ENCODE peak calls at places on chromosomes 6 and 20, in five cellular contexts. C is neural progenitor cell, F is H1, H is GM23338, Z is HCT116. A is an unnamed sample. For H3K79me2, the result is how much of the 10 kb centered on the place peaks cover.

GRCh38 chr6:94751641-94752329 is 825.5 kb upstream of the MANEA start:
- DNase-seq in C (no peak), F (no peak), Z (no peak), H (no peak), A (peak)

GRCh38 chr6:62904687-62905086 is 306.6 kb upstream of the FKBP1C start:
- DNase-seq in Z (no peak), H (peak), F (no peak), C (peak), A (no peak)

GRCh38 chr6:20409427-20409971 is 7.8 kb downstream of the E2F3 start:
- DNase-seq in C (no peak), F (no peak), Z (no peak), H (no peak), A (peak)

GRCh38 chr6:18693923-18694322 is 306.8 kb downstream of the RNF144B start:
- DNase-seq in Z (no peak), C (no peak), H (no peak), F (no peak), A (no peak)

GRCh38 chr6:168507297-168507696 is 66.3 kb downstream of the SMOC2 start:
- DNase-seq in F (peak), Z (no peak), C (no peak), H (no peak), A (no peak)

GRCh38 chr6:113636357-113636824 is 220.8 kb upstream of the MARCKS start:
- DNase-seq in F (no peak), Z (no peak), H (no peak), C (no peak), A (peak)

GRCh38 chr6:13395272-13396237 is 67.2 kb upstream of the TBC1D7 start:
- DNase-seq in F (no peak), C (no peak), Z (no peak), H (no peak), A (peak)

GRCh38 chr6:56510984-56511531 is 131.6 kb downstream of the DST start:
- DNase-seq in H (no peak), C (no peak), F (no peak), Z (no peak), A (peak)

GRCh38 chr6:166563805-166564204 is 22.7 kb downstream of the RAMACL start:
- DNase-seq in Z (no peak), C (no peak), F (no peak), H (no peak), A (no peak)

GRCh38 chr6:158649289-158650143 is at the start of gene SYTL3:
- DNase-seq in Z (no peak), F (no peak), C (no peak), H (no peak), A (peak)

GRCh38 chr20:37564388-37565133 is 36.9 kb upstream of the BLCAP start:
- DNase-seq in Z (no peak), F (peak), H (peak), C (peak), A (no peak)

GRCh38 chr6:167798453-167798852 is 28.3 kb upstream of the AFDN start:
- DNase-seq in H (no peak), C (no peak), F (peak), Z (no peak), A (no peak)

GRCh38 chr6:56840467-56841371 is 114.2 kb upstream of the BEND6 start:
- DNase-seq in H (no peak), Z (no peak), C (no peak), F (no peak), A (peak)

GRCh38 chr6:131331146-131331545 is 195.9 kb downstream of the AKAP7 start:
- DNase-seq in Z (no peak), F (no peak), H (no peak), C (no peak), A (no peak)

GRCh38 chr20:23120936-23121765 is 35.0 kb upstream of the CD93 start:
- DNase-seq in Z (no peak), H (no peak), F (no peak), C (no peak), A (no peak)

GRCh38 chr6:160730911-160731310 is 28.9 kb downstream of the PLG start:
- DNase-seq in F (peak), H (peak), Z (no peak), C (peak), A (no peak)

GRCh38 chr6:135014353-135014832 is 40.2 kb downstream of the HBS1L start:
- DNase-seq in H (no peak), Z (no peak), F (no peak), C (no peak), A (no peak)

GRCh38 chr20:5100684-5101347 is 18.9 kb downstream of the PCNA start:
- DNase-seq in C (peak), Z (peak), H (peak), F (peak), A (peak)

GRCh38 chr6:51214442-51214841 is 395.8 kb downstream of the TFAP2B start:
- DNase-seq in Z (no peak), H (peak), F (no peak), C (peak), A (no peak)

DNA sequence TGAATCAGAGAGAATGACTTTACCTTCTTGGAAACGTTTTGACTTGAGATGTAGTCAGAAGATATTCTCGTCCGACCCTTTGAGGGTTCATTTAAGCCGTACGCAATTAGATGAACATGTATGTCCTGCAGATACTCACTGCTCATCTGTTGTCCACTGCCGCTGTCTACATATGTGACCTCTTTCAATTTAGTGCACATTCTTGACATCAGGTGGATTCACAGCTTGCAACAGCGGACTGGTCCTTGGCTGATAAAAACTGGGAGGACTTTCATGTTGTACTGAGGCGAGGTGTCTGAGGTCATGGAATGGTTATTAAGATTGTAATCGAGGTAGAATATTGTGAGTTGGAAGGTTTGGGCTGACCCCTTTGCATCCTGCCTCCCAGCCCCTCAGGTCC is 194.2 kb downstream of the JARID2 start:
- DNase-seq in C (no peak), F (no peak), Z (no peak), H (no peak), A (no peak)
- H3K4me3 ChIP-seq in C (no peak), F (no peak), Z (no peak), H (no peak), A (no peak)

DNA sequence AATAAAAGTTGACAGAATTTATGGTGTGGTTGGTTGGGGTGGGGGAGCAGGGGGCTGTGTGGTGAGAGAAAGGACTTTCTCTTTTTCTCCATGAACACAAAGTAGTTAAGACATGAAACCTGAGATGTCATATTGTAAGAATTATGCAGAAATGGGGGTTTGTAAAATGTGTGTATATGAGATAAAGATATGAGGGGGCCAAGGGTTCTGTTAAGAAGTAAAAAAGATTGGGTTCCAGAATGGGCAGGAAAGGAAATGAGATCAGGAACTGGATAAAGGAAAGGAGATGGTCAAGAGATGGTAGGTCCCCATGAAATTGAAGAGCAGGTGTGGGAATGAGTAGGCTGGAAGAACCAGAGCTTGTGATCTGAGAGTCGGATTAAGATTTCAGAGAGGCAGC is 9.7 kb downstream of the RNF146 start:
- DNase-seq in F (no peak), C (no peak), Z (no peak), H (no peak), A (no peak)
- H3K79me2 ChIP-seq in F (half or more), C (half or more), Z (under half), H (half or more), A (half or more)

DNA sequence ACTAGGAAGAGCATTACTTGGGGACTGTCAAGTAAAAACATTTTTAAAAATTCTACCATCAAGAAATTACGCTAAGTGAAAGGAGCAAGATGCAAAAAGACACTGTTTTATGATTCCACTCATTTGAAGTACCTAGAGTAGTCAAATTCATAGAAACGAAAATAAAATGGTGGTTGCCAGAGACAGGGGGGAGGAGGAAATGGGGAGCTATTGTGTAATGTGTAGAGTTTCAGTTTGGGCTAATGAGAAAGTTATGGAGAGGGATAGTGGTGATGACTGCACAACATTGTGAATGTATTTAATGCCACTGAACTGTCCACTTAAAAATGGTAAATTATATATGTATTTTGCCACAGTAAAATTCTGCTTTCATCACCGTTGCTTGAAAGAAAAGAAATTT is 83.8 kb downstream of the UST start:
- DNase-seq in Z (no peak), C (no peak), F (no peak), H (no peak), A (no peak)
- H3K4me3 ChIP-seq in Z (no peak), C (no peak), F (no peak), H (no peak), A (no peak)

DNA sequence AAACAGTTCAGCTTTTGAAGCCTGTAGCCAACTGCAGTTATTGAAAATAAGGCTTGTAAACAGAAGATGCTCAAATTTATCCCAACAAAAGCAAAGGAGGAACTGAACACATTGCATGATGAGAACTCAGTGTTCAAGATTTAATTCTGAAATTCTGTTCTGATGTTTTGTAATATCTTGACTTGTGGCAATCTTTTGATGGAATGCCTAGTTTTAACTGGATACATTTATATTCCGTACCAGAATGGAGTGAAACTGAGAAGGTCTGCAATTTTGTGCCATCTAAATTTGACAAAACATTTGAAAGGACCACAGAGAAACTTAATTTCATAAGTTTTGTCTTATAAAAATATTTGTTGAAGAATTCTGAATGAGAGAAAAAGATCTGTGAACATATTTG is 17.5 kb downstream of the FYN start:
- DNase-seq in F (no peak), C (no peak), Z (no peak), H (no peak), A (no peak)
- H3K79me2 ChIP-seq in F (half or more), C (half or more), Z (under half), H (half or more), A (under half)

DNA sequence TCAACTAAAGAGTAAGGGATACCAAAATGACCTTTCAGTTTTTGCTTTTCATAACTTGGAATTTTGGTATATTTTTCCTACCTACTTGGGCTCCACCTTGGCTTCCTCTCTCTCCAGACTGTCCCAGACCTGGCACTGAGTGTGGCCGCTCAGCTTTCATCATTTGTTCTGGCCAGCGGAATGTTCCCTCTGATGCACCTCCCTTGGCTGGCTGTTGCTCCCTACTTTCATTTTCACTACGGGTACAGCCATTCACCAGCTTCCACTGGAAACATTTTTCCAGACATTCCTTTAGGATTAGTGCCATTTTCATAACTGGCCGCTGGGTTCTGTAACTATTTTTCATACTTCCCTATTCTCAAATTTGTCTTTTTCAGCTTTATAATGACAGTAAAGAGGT is 487.4 kb downstream of the TENT5A start:
- DNase-seq in H (no peak), C (no peak), F (no peak), Z (no peak), A (peak)
- H3K4me3 ChIP-seq in H (no peak), C (no peak), F (no peak), Z (no peak), A (peak)

GRCh38 chr6:37987559-37987958 is 168.0 kb downstream of the ZFAND3 start:
- DNase-seq in F (no peak), H (no peak), Z (no peak), C (no peak), A (no peak)
- H3K79me2 ChIP-seq in F (half or more), H (half or more), Z (half or more), C (half or more), A (under half)

GRCh38 chr20:56631318-56631989 is 2.3 kb downstream of the TFAP2C start:
- DNase-seq in F (no peak), Z (no peak), C (peak), H (peak), A (no peak)
- H3K4me3 ChIP-seq in F (peak), Z (no peak), C (peak), H (peak), A (no peak)

DNA sequence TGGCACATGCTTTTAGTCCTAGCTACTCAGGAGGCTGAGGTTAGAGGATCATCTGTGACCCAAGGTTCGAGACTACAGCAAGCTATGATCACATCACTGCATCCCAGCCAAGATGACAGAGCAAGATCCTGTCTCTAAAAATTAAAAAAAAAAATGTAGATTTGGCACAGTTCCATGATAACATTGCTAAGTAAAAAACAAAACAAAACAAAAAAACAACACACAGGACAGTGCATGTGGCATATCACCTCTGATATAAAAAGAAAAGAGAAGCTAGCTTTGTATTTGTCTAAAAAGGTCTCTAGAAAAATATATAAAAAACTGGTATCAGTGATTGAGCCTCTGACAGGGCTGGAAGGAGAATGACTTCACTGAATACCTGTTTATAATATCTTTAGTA is 24.6 kb downstream of the RNF24 start:
- DNase-seq in F (no peak), H (no peak), C (no peak), Z (no peak), A (no peak)
- H3K79me2 ChIP-seq in F (under half), H (under half), C (under half), Z (under half), A (half or more)

GRCh38 chr6:41741625-41742490 is 5.3 kb downstream of the PGC start:
- DNase-seq in H (no peak), Z (no peak), F (no peak), C (no peak), A (no peak)
- H3K4me3 ChIP-seq in H (no peak), Z (no peak), F (no peak), C (no peak), A (no peak)